ENCODE peak calls at places on chromosomes 5 and 9, in nine cellular contexts. One of them, this sample, is unnamed.

GRCh38 chr5:84379749-84380148 is 4.9 kb downstream of the EDIL3 start:
- DNase-seq in adrenal gland: no peak
- DNase-seq in left ventricle myocardium inferior: no peak
- DNase-seq in A549: no peak
- DNase-seq in tibial nerve: no peak
- DNase-seq in ovary: no peak
- DNase-seq in CD4-positive, CD25-positive, alpha-beta regulatory T cell: no peak
- DNase-seq in neural progenitor cell: no peak
- DNase-seq in aorta: no peak
- DNase-seq in this sample: no peak

GRCh38 chr9:33288828-33289483 is 1.4 kb upstream of the NFX1 start:
- DNase-seq in ovary: peak; percentile 57
- DNase-seq in left ventricle myocardium inferior: no peak
- DNase-seq in CD4-positive, CD25-positive, alpha-beta regulatory T cell: no peak
- DNase-seq in tibial nerve: no peak
- DNase-seq in A549: no peak
- DNase-seq in neural progenitor cell: no peak
- DNase-seq in adrenal gland: peak; percentile 57
- DNase-seq in aorta: no peak
- DNase-seq in this sample: no peak

GRCh38 chr9:5764130-5764868 is 68.6 kb downstream of the ERMP1 start:
- DNase-seq in left ventricle myocardium inferior: no peak
- DNase-seq in tibial nerve: no peak
- DNase-seq in ovary: no peak
- DNase-seq in A549: no peak
- DNase-seq in CD4-positive, CD25-positive, alpha-beta regulatory T cell: peak; percentile 66
- DNase-seq in neural progenitor cell: no peak
- DNase-seq in adrenal gland: no peak
- DNase-seq in aorta: no peak
- DNase-seq in this sample: no peak

GRCh38 chr5:102778478-102778877 is 23.4 kb downstream of the PAM start:
- DNase-seq in aorta: no peak
- DNase-seq in neural progenitor cell: no peak
- DNase-seq in adrenal gland: no peak
- DNase-seq in left ventricle myocardium inferior: no peak
- DNase-seq in CD4-positive, CD25-positive, alpha-beta regulatory T cell: peak; percentile 27
- DNase-seq in ovary: no peak
- DNase-seq in tibial nerve: no peak
- DNase-seq in A549: no peak
- DNase-seq in this sample: peak; percentile 78

GRCh38 chr9:81116340-81117207 is 572.8 kb downstream of the TLE1 start:
- DNase-seq in aorta: no peak
- DNase-seq in left ventricle myocardium inferior: no peak
- DNase-seq in adrenal gland: no peak
- DNase-seq in tibial nerve: no peak
- DNase-seq in A549: no peak
- DNase-seq in neural progenitor cell: no peak
- DNase-seq in CD4-positive, CD25-positive, alpha-beta regulatory T cell: no peak
- DNase-seq in ovary: no peak
- DNase-seq in this sample: no peak

GRCh38 chr5:26237489-26237888 is 800.9 kb downstream of the CDH9 start:
- DNase-seq in tibial nerve: no peak
- DNase-seq in aorta: no peak
- DNase-seq in CD4-positive, CD25-positive, alpha-beta regulatory T cell: no peak
- DNase-seq in A549: no peak
- DNase-seq in neural progenitor cell: no peak
- DNase-seq in adrenal gland: no peak
- DNase-seq in ovary: no peak
- DNase-seq in left ventricle myocardium inferior: no peak
- DNase-seq in this sample: no peak

GRCh38 chr9:87530716-87531115 is 33.0 kb downstream of the DAPK1 start:
- DNase-seq in CD4-positive, CD25-positive, alpha-beta regulatory T cell: no peak
- DNase-seq in tibial nerve: no peak
- DNase-seq in adrenal gland: no peak
- DNase-seq in neural progenitor cell: no peak
- DNase-seq in ovary: no peak
- DNase-seq in A549: no peak
- DNase-seq in aorta: no peak
- DNase-seq in left ventricle myocardium inferior: no peak
- DNase-seq in this sample: no peak

GRCh38 chr9:128022886-128023285 is 42.1 kb upstream of the EEIG1 start:
- DNase-seq in A549: no peak
- DNase-seq in left ventricle myocardium inferior: no peak
- DNase-seq in neural progenitor cell: no peak
- DNase-seq in adrenal gland: no peak
- DNase-seq in ovary: no peak
- DNase-seq in CD4-positive, CD25-positive, alpha-beta regulatory T cell: no peak
- DNase-seq in tibial nerve: no peak
- DNase-seq in aorta: no peak
- DNase-seq in this sample: no peak

GRCh38 chr9:127395491-127396252 is 1.3 kb upstream of the SLC2A8 start:
- DNase-seq in tibial nerve: no peak
- DNase-seq in adrenal gland: no peak
- DNase-seq in aorta: no peak
- DNase-seq in A549: no peak
- DNase-seq in ovary: no peak
- DNase-seq in left ventricle myocardium inferior: no peak
- DNase-seq in CD4-positive, CD25-positive, alpha-beta regulatory T cell: no peak
- DNase-seq in neural progenitor cell: no peak
- DNase-seq in this sample: no peak

GRCh38 chr9:134624827-134625181 is 16.8 kb upstream of the COL5A1 start:
- DNase-seq in CD4-positive, CD25-positive, alpha-beta regulatory T cell: no peak
- DNase-seq in tibial nerve: no peak
- DNase-seq in aorta: peak; percentile 78
- DNase-seq in ovary: no peak
- DNase-seq in left ventricle myocardium inferior: no peak
- DNase-seq in A549: peak; percentile 71
- DNase-seq in neural progenitor cell: no peak
- DNase-seq in adrenal gland: peak; percentile 47
- DNase-seq in this sample: peak; percentile 77

GRCh38 chr9:136536721-136537241 is 9.1 kb downstream of the NOTCH1 start:
- DNase-seq in tibial nerve: no peak
- DNase-seq in aorta: no peak
- DNase-seq in CD4-positive, CD25-positive, alpha-beta regulatory T cell: no peak
- DNase-seq in ovary: no peak
- DNase-seq in A549: no peak
- DNase-seq in left ventricle myocardium inferior: no peak
- DNase-seq in neural progenitor cell: no peak
- DNase-seq in adrenal gland: no peak
- DNase-seq in this sample: no peak

GRCh38 chr9:136538599-136539426 is 7.0 kb downstream of the NOTCH1 start:
- DNase-seq in left ventricle myocardium inferior: peak; percentile 57
- DNase-seq in adrenal gland: no peak
- DNase-seq in ovary: no peak
- DNase-seq in tibial nerve: no peak
- DNase-seq in aorta: no peak
- DNase-seq in CD4-positive, CD25-positive, alpha-beta regulatory T cell: peak; percentile 85
- DNase-seq in neural progenitor cell: no peak
- DNase-seq in A549: no peak
- DNase-seq in this sample: no peak

GRCh38 chr9:136539427-136540412 is 6.1 kb downstream of the NOTCH1 start:
- DNase-seq in neural progenitor cell: no peak
- DNase-seq in aorta: peak; percentile 92
- DNase-seq in A549: no peak
- DNase-seq in left ventricle myocardium inferior: peak; percentile 92
- DNase-seq in adrenal gland: peak; percentile 92
- DNase-seq in ovary: peak; percentile 61
- DNase-seq in CD4-positive, CD25-positive, alpha-beta regulatory T cell: peak; percentile 96
- DNase-seq in tibial nerve: peak; percentile 79
- DNase-seq in this sample: no peak

GRCh38 chr9:136537411-136537810 is 8.4 kb downstream of the NOTCH1 start:
- DNase-seq in adrenal gland: no peak
- DNase-seq in aorta: no peak
- DNase-seq in tibial nerve: no peak
- DNase-seq in A549: no peak
- DNase-seq in left ventricle myocardium inferior: no peak
- DNase-seq in neural progenitor cell: no peak
- DNase-seq in ovary: no peak
- DNase-seq in CD4-positive, CD25-positive, alpha-beta regulatory T cell: no peak
- DNase-seq in this sample: no peak

DNA sequence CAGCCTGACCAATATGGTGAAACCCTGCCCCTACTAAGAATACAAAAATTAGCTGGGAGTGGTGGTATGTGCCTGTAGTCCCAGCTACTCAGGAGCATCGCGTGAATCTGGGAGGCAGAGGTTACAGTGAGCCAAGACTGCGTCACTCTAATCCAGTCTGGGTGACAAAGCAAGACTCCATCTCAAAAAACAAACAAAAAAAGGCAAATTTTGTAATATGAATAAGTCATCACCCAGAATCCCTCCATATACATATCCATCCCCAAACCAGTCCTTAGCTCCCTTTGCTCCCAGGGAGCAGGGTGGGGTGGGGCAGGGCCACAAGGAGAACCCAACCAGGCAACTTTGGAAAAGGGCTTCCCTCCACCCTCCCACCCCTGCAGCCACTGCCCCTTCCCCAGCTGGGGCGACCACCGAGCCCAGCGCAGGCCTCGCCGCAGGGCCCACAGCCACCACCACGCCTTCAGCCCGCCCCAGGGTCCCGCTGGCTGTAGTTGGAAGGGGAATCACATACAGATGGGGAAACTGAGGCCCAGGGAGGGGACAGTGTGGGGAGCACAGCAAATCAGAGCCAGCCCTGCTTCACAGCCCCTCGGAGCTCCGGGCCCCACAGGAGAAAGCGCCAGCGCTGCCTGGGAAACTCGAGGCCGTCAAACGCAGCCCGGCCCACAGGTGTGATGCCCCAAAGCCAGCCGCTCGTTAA is 7.8 kb downstream of the NOTCH1 start:
- DNase-seq in neural progenitor cell: no peak
- DNase-seq in left ventricle myocardium inferior: no peak
- DNase-seq in adrenal gland: no peak
- DNase-seq in tibial nerve: no peak
- DNase-seq in aorta: no peak
- DNase-seq in A549: no peak
- DNase-seq in ovary: no peak
- DNase-seq in CD4-positive, CD25-positive, alpha-beta regulatory T cell: no peak
- DNase-seq in this sample: no peak
- H3K27ac ChIP-seq in neural progenitor cell: no peak overlapping the region
- H3K27ac ChIP-seq in left ventricle myocardium inferior: peak overlapping the region; percentile 98
- H3K27ac ChIP-seq in adrenal gland: no peak overlapping the region
- H3K27ac ChIP-seq in tibial nerve: peak overlapping the region; percentile 80
- H3K27ac ChIP-seq in aorta: no peak overlapping the region
- H3K27ac ChIP-seq in A549: peak overlapping the region; percentile 27
- H3K27ac ChIP-seq in ovary: no peak overlapping the region
- H3K27ac ChIP-seq in CD4-positive, CD25-positive, alpha-beta regulatory T cell: peak overlapping the region; percentile 83
- H3K27ac ChIP-seq in this sample: no peak overlapping the region

DNA sequence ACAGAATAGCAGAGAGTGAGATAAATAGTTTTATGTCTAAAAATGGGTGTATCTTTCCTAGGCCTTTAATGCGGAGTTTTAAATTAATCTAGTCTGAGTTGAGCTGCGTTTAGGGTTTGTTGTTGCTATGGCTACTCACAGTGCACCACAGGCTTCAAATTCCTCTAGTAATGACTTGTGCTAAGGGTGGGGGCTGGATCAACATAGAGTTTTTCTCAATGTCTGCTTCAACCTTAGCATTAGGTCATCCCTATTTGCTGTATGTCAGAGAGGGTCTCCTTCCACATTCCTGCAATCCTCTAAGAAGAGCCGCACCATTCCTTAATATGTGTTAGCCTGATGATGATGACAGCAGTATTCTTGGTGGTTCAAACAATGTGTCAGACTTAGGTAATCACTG is 465.7 kb upstream of the KIF2A start:
- DNase-seq in A549: peak; percentile 11
- DNase-seq in neural progenitor cell: no peak
- DNase-seq in left ventricle myocardium inferior: no peak
- DNase-seq in aorta: no peak
- DNase-seq in tibial nerve: no peak
- DNase-seq in ovary: no peak
- DNase-seq in CD4-positive, CD25-positive, alpha-beta regulatory T cell: no peak
- DNase-seq in adrenal gland: no peak
- DNase-seq in this sample: no peak
- H3K4me1 ChIP-seq in A549: no peaks in the 10 kb centered on the region
- H3K4me1 ChIP-seq in neural progenitor cell: no peaks in the 10 kb centered on the region
- H3K4me1 ChIP-seq in left ventricle myocardium inferior: no peaks in the 10 kb centered on the region
- H3K4me1 ChIP-seq in aorta: no peaks in the 10 kb centered on the region
- H3K4me1 ChIP-seq in tibial nerve: no peaks in the 10 kb centered on the region
- H3K4me1 ChIP-seq in ovary: no peaks in the 10 kb centered on the region
- H3K4me1 ChIP-seq in CD4-positive, CD25-positive, alpha-beta regulatory T cell: no peaks in the 10 kb centered on the region
- H3K4me1 ChIP-seq in adrenal gland: no peaks in the 10 kb centered on the region
- H3K4me1 ChIP-seq in this sample: no peaks in the 10 kb centered on the region

DNA sequence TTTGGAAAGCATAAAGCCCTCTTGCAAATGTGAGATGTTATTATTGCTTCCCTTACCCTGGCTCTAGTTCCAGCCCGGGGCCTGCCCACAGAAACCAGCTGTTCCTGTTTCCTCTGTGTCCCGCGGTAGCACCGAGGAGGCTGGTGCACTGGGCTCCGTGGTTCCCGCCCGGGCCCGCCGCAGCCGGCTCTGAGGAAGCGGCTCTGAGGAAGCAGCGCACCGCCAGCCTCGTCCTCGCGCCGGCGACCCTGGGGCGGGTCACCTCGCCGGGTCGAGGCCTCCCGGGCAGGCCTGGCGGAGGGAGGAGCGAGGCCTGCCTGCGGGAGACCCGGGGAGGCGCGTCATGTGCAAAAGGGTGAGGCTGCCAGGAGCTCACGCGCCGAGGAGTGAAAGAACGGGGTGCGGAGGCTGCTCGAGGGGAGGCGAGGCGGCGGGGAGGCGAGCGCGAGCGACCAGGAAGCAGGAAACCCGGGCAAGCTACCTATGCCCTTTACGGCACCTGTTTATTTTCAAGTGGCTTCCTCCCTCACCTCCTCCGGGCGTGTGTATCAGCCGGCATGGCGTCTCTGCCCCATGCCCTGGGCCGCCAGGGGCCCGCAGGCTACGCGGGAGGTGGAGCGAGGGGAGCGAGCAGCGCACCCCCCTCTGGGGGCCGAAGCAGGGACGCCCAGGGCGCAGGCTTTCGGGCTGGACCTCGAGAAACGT is 61.3 kb upstream of the MEGF10 start:
- DNase-seq in neural progenitor cell: peak; percentile 50
- DNase-seq in ovary: peak; percentile 51
- DNase-seq in left ventricle myocardium inferior: peak; percentile 59
- DNase-seq in tibial nerve: peak; percentile 13
- DNase-seq in A549: peak; percentile 23
- DNase-seq in aorta: peak; percentile 82
- DNase-seq in adrenal gland: peak; percentile 76
- DNase-seq in CD4-positive, CD25-positive, alpha-beta regulatory T cell: peak; percentile 83
- DNase-seq in this sample: peak; percentile 24
- H3K27ac ChIP-seq in neural progenitor cell: no peak overlapping the region
- H3K27ac ChIP-seq in ovary: no peak overlapping the region
- H3K27ac ChIP-seq in left ventricle myocardium inferior: peak overlapping the region; percentile 46
- H3K27ac ChIP-seq in tibial nerve: peak overlapping the region; percentile 35
- H3K27ac ChIP-seq in A549: peak overlapping the region; percentile 86
- H3K27ac ChIP-seq in aorta: no peak overlapping the region
- H3K27ac ChIP-seq in adrenal gland: peak overlapping the region; percentile 52
- H3K27ac ChIP-seq in CD4-positive, CD25-positive, alpha-beta regulatory T cell: peak overlapping the region; percentile 68
- H3K27ac ChIP-seq in this sample: no peak overlapping the region

DNA sequence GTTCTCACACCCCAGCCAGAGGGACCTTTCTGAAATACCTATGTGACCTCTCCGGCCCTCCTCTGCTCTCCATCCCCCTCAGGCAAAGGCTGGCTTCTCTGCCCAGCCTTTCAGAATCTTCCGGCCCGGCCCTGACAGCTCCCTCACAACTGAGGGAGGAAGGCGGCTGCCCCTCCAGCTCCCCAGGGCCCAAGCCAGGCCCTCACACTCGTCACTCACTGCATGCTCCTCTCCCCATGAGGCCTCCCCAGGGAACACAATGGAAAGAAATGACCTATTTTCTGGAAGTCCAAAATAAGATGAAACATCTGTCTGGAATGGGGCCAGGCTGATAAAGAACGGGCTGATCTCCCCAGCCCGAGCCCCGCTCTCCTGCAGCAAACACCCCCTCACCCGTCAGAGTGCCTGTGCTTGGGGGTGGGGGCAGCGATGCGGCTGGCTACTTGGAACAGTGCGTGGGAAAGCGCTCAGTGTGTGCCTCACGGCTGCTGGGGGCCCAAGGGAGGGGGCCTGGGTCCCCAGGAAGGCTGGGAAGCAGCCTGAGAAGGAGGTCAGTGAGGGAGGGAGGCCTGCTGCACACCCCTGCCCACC is 11.3 kb downstream of the PDGFRB start:
- DNase-seq in adrenal gland: peak; percentile 81
- DNase-seq in ovary: peak; percentile 85
- DNase-seq in aorta: peak; percentile 88
- DNase-seq in left ventricle myocardium inferior: peak; percentile 77
- DNase-seq in A549: no peak
- DNase-seq in CD4-positive, CD25-positive, alpha-beta regulatory T cell: no peak
- DNase-seq in neural progenitor cell: no peak
- DNase-seq in tibial nerve: no peak
- DNase-seq in this sample: no peak
- H3K4me1 ChIP-seq in adrenal gland: peaks cover 8% of the 10 kb centered on the region
- H3K4me1 ChIP-seq in ovary: peaks cover 59% of the 10 kb centered on the region
- H3K4me1 ChIP-seq in aorta: peaks cover 3% of the 10 kb centered on the region
- H3K4me1 ChIP-seq in left ventricle myocardium inferior: peaks cover 90% of the 10 kb centered on the region
- H3K4me1 ChIP-seq in A549: peaks cover 50% of the 10 kb centered on the region
- H3K4me1 ChIP-seq in CD4-positive, CD25-positive, alpha-beta regulatory T cell: no peaks in the 10 kb centered on the region
- H3K4me1 ChIP-seq in neural progenitor cell: peaks cover 38% of the 10 kb centered on the region
- H3K4me1 ChIP-seq in tibial nerve: peaks cover 99% of the 10 kb centered on the region
- H3K4me1 ChIP-seq in this sample: peaks cover 15% of the 10 kb centered on the region

This sample was measured in mammary epithelial cell.